ENCODE peak calls at places on chromosomes 5 and 9, in nine cellular contexts. T is sigmoid colon, P is neural progenitor cell, Y is adrenal gland, K is fibroblast of lung, F is kidney epithelial cell, C is stomach, J is heart right ventricle, R is HCT116. G is an unnamed sample.

GRCh38 chr9:113577525-113578261 is 114.2 kb downstream of the RGS3 start:
- DNase-seq in T (no peak), P (no peak), Y (no peak), K (peak; percentile 51), F (no peak), C (no peak), J (no peak), R (no peak), G (peak; percentile 77)

GRCh38 chr9:121596515-121596914 is 54.9 kb upstream of the DAB2IP start:
- DNase-seq in T (no peak), P (no peak), Y (no peak), K (no peak), F (no peak), C (no peak), J (no peak), R (no peak), G (peak; percentile 63)

GRCh38 chr5:141692919-141693848 is 11.2 kb upstream of the ARAP3 start:
- DNase-seq in T (no peak), P (peak; percentile 29), Y (no peak), K (peak; percentile 11), F (no peak), C (no peak), J (no peak), R (no peak), G (no peak)

GRCh38 chr5:165565921-165566320 is 2060.5 kb downstream of the MAT2B start:
- DNase-seq in T (no peak), P (peak; percentile 83), Y (no peak), K (no peak), F (no peak), C (no peak), J (no peak), R (no peak), G (no peak)

GRCh38 chr9:111842313-111842712 is 47.6 kb upstream of the SHOC1 start:
- DNase-seq in T (no peak), P (no peak), Y (no peak), K (peak; percentile 51), F (no peak), C (no peak), J (no peak), R (no peak), G (peak; percentile 84)

GRCh38 chr5:151195622-151196021 is 28.3 kb downstream of the CCDC69 start:
- DNase-seq in T (no peak), P (no peak), Y (no peak), K (peak; percentile 91), F (no peak), C (no peak), J (no peak), R (no peak), G (peak; percentile 86)

GRCh38 chr5:111013011-111013410 is 58.5 kb upstream of the TSLP start:
- DNase-seq in T (no peak), P (no peak), Y (no peak), K (no peak), F (no peak), C (no peak), J (no peak), R (no peak), G (no peak)

GRCh38 chr9:95316794-95317118 is 753 bp downstream of the FANCC start:
- DNase-seq in T (peak; percentile 86), P (peak; percentile 96), Y (peak; percentile 59), K (peak; percentile 65), F (no peak), C (peak; percentile 66), J (peak; percentile 68), R (peak; percentile 45), G (peak; percentile 45)

DNA sequence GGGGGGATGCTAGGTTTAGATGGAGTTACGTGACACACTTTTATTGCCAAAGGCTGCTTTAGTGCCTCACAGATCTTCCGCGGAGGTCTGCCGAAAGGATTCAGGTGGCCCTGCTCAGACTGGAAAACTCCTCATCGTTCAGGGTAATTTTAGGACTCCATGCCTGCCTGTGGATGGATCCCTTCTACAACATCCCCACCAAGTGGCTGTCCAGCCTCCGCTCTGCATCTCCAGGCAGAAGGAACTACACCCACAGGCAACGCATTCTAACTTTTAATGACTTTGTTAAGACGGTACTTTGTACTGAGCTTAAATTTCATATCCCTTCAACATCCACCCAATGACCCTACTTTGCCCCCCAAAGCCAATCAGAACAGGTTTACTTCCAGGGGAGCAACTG is 29.4 kb downstream of the ATPSCKMT start:
- DNase-seq in T (no peak), P (peak; percentile 38), Y (no peak), K (no peak), F (no peak), C (no peak), J (no peak), R (no peak), G (no peak)
- TF ChIP-seq CTCF in T (no peak), P (peak; percentile 44), Y (no peak), K (no peak), F (no peak), C (no peak), J (no peak), R (no peak), G (peak; percentile 42)

DNA sequence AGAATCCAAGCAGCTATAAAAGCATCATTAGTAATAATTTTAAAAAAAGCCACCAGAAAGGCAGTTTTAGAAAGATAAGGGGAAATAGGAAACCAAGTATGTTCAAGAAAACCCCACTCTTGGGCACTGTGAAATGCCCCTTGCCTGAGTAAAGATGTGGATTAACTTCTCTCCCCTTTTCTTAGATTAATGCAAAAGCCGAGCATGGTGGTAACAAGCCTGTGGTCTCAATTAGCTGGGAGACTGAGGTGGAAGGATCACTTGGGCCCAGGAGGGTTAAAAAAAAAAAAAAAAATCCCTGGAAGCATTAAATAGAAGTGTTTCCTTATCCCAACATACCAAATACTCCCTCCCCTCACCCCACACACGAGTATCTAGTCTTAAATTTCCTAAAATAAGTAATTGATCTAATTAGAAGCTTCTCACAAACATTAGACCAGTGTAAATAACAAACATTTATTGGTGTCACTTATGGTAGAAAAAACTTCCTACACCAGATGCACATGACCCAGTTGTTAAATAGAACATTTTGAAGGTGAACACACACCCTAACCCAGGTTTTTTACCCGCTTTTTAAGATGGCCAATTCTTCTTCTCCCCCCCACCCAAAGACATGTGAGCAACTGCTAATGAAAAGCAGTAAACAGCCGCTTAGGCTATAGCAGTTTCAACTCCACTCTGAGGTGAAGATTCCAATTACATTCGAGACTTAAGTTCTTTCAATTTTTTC is 5.2 kb downstream of the HSPA5 start:
- DNase-seq in T (no peak), P (no peak), Y (no peak), K (no peak), F (no peak), C (no peak), J (no peak), R (no peak), G (no peak)
- H3K4me3 ChIP-seq in T (no peak overlapping the region), P (no peak overlapping the region), Y (no peak overlapping the region), K (peak overlapping the region; percentile 16), F (no peak overlapping the region), C (no peak overlapping the region), J (peak overlapping the region; percentile 93), R (no peak overlapping the region), G (peak overlapping the region; percentile 34)

GRCh38 chr9:137580958-137581331 is 2.2 kb upstream of the DPH7 start:
- DNase-seq in T (no peak), P (no peak), Y (no peak), K (no peak), F (no peak), C (no peak), J (no peak), R (no peak), G (no peak)

GRCh38 chr9:137583957-137584356 is 5.2 kb upstream of the DPH7 start:
- DNase-seq in T (no peak), P (no peak), Y (no peak), K (no peak), F (no peak), C (no peak), J (no peak), R (no peak), G (no peak)

GRCh38 chr9:137581361-137582285 is 2.9 kb upstream of the DPH7 start:
- DNase-seq in T (no peak), P (no peak), Y (no peak), K (no peak), F (no peak), C (no peak), J (no peak), R (no peak), G (no peak)

GRCh38 chr9:137583347-137583746 is 4.6 kb upstream of the DPH7 start:
- DNase-seq in T (no peak), P (no peak), Y (no peak), K (no peak), F (no peak), C (no peak), J (no peak), R (no peak), G (no peak)

DNA sequence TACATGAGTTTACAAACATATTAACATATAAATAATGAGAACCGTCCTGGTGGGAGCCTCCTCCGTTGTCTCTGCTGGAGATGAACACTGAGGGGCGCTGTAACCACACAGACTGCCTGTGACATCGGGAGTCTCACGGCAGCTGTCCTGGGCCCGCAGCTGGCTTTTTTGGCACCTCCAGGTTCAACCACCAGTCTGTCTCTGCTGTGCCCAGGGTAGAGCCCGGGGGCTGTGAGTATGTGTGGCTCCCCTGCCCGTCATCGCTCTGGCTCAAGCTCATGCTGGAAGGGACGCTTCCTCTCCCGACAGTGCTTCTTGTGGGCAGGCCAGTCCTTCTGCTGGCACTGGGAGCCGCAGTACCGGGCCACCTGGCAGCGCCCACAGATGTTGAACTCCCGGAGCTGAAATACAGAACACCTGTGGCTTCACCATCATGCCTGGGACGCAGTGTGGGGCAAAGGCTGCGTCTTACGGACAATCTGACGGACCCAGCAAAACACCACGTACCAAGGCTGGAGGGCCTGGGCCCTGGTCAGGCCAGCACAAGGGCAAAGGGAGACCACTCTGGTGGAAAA is 3.6 kb upstream of the DPH7 start:
- DNase-seq in T (no peak), P (peak; percentile 57), Y (no peak), K (peak; percentile 26), F (no peak), C (peak; percentile 55), J (no peak), R (no peak), G (no peak)
- TF ChIP-seq CTCF in T (no peak), P (peak; percentile 61), Y (peak; percentile 31), K (peak; percentile 24), F (peak; percentile 34), C (no peak), J (peak; percentile 25), R (peak; percentile 66), G (peak; percentile 22)

GRCh38 chr9:124286292-124286931 is 28.7 kb downstream of the NEK6 start:
- DNase-seq in T (no peak), P (no peak), Y (no peak), K (peak; percentile 89), F (peak; percentile 82), C (peak; percentile 58), J (no peak), R (peak; percentile 19), G (peak; percentile 80)
- H3K4me3 ChIP-seq in T (no peak overlapping the region), P (no peak overlapping the region), Y (no peak overlapping the region), K (no peak overlapping the region), F (no peak overlapping the region), C (no peak overlapping the region), J (no peak overlapping the region), R (no peak overlapping the region), G (peak overlapping the region; percentile 17)